ENCODE peak calls at places on chromosome 18, in eight cellular contexts. W is fibroblast of mammary gland, Z is left ventricle myocardium inferior, V is choroid plexus epithelial cell, Y is A549, K is pancreas, X is AG04450, T is mucosa of descending colon. I is an unnamed sample.

GRCh38 chr18:6039055-6039454 is 143.7 kb upstream of the TMEM200C start:
- DNase-seq in W (no peak), Z (no peak), V (peak; percentile 64), Y (no peak), K (no peak), X (no peak), T (no peak), I (no peak)

GRCh38 chr18:13625843-13626543 is 100.4 kb downstream of the FAM210A start:
- DNase-seq in W (no peak), Z (no peak), V (no peak), Y (no peak), K (no peak), X (no peak), T (no peak), I (no peak)

GRCh38 chr18:46325836-46326235 is 221.7 kb downstream of the HAUS1 start:
- DNase-seq in W (no peak), Z (no peak), V (no peak), Y (no peak), K (no peak), X (no peak), T (no peak), I (no peak)

GRCh38 chr18:41347057-41347456 is 608.0 kb upstream of the PIK3C3 start:
- DNase-seq in W (no peak), Z (no peak), V (peak; percentile 80), Y (no peak), K (no peak), X (peak; percentile 81), T (no peak), I (no peak)

GRCh38 chr18:3107740-3108151 is 94.8 kb upstream of the LPIN2 start:
- DNase-seq in W (no peak), Z (no peak), V (no peak), Y (no peak), K (no peak), X (no peak), T (no peak), I (no peak)

GRCh38 chr18:2984703-2985261 is 28.2 kb downstream of the LPIN2 start:
- DNase-seq in W (no peak), Z (no peak), V (no peak), Y (peak; percentile 62), K (no peak), X (no peak), T (peak; percentile 79), I (peak; percentile 30)

GRCh38 chr18:24271381-24272331 is 126.0 kb downstream of the OSBPL1A start:
- DNase-seq in W (peak; percentile 69), Z (peak; percentile 75), V (peak; percentile 80), Y (peak; percentile 80), K (peak; percentile 92), X (no peak), T (peak; percentile 86), I (peak; percentile 44)

GRCh38 chr18:374735-375168 is 106.9 kb upstream of the THOC1 start:
- DNase-seq in W (peak; percentile 63), Z (no peak), V (no peak), Y (no peak), K (no peak), X (no peak), T (no peak), I (no peak)

GRCh38 chr18:13910501-13910900 is 4.8 kb downstream of the MC2R start:
- DNase-seq in W (no peak), Z (no peak), V (no peak), Y (no peak), K (no peak), X (no peak), T (no peak), I (no peak)

GRCh38 chr18:7568426-7568825 is 1.3 kb downstream of the PTPRM start:
- DNase-seq in W (no peak), Z (peak; percentile 44), V (peak; percentile 37), Y (no peak), K (peak; percentile 84), X (no peak), T (peak; percentile 44), I (peak; percentile 7)

GRCh38 chr18:9242987-9243386 is 91.6 kb upstream of the TWSG1 start:
- DNase-seq in W (no peak), Z (no peak), V (no peak), Y (no peak), K (no peak), X (no peak), T (no peak), I (no peak)

GRCh38 chr18:28110924-28111323 is 66.0 kb downstream of the CDH2 start:
- DNase-seq in W (no peak), Z (no peak), V (no peak), Y (no peak), K (no peak), X (no peak), T (no peak), I (no peak)

GRCh38 chr18:814300-815084 is 2.5 kb upstream of the YES1 start:
- DNase-seq in W (no peak), Z (no peak), V (no peak), Y (no peak), K (no peak), X (no peak), T (peak; percentile 31), I (peak; percentile 26)

GRCh38 chr18:44823782-44824181 is 143.1 kb downstream of the SETBP1 start:
- DNase-seq in W (peak; percentile 93), Z (no peak), V (peak; percentile 26), Y (no peak), K (no peak), X (no peak), T (no peak), I (peak; percentile 23)

GRCh38 chr18:31563778-31564177 is 27.9 kb upstream of the TTR start:
- DNase-seq in W (no peak), Z (no peak), V (peak; percentile 16), Y (no peak), K (no peak), X (no peak), T (no peak), I (no peak)

GRCh38 chr18:8767356-8767755 is 62.0 kb downstream of the MTCL1 start:
- DNase-seq in W (no peak), Z (no peak), V (no peak), Y (no peak), K (no peak), X (no peak), T (no peak), I (no peak)

GRCh38 chr18:4017479-4017878 is 437.6 kb downstream of the DLGAP1 start:
- DNase-seq in W (peak; percentile 24), Z (no peak), V (peak; percentile 1), Y (peak; percentile 54), K (no peak), X (no peak), T (no peak), I (peak; percentile 7)

GRCh38 chr18:27750014-27750413 is 426.9 kb downstream of the CDH2 start:
- DNase-seq in W (peak; percentile 23), Z (no peak), V (peak; percentile 95), Y (peak; percentile 26), K (no peak), X (no peak), T (no peak), I (peak; percentile 11)

GRCh38 chr18:8283901-8284585 is 325.2 kb upstream of the RAB12 start:
- DNase-seq in W (peak; percentile 57), Z (no peak), V (peak; percentile 90), Y (no peak), K (no peak), X (peak; percentile 15), T (no peak), I (no peak)

GRCh38 chr18:27778441-27778840 is 398.5 kb downstream of the CDH2 start:
- DNase-seq in W (peak; percentile 11), Z (no peak), V (peak; percentile 73), Y (peak; percentile 6), K (no peak), X (no peak), T (no peak), I (no peak)

GRCh38 chr18:75123113-75123512 is 85.8 kb downstream of the PTGR3 start:
- DNase-seq in W (no peak), Z (no peak), V (no peak), Y (no peak), K (no peak), X (no peak), T (no peak), I (no peak)

GRCh38 chr18:43620936-43621335 is 343.6 kb upstream of the SYT4 start:
- DNase-seq in W (peak; percentile 37), Z (no peak), V (peak; percentile 46), Y (peak; percentile 16), K (no peak), X (no peak), T (no peak), I (no peak)
- TF ChIP-seq CTCF in W (peak; percentile 44), Z (peak; percentile 64), V (peak; percentile 55), Y (peak; percentile 47), K (peak; percentile 37), X (peak; percentile 48), T (peak; percentile 25), I (no peak)

GRCh38 chr18:76679259-76679658 is 143.1 kb upstream of the ZNF236 start:
- DNase-seq in W (no peak), Z (no peak), V (peak; percentile 37), Y (no peak), K (no peak), X (no peak), T (no peak), I (no peak)
- TF ChIP-seq CTCF in W (no peak), Z (no peak), V (peak; percentile 22), Y (no peak), K (no peak), X (no peak), T (no peak), I (no peak)

GRCh38 chr18:49648811-49649210 is 87.0 kb downstream of the LIPG start:
- DNase-seq in W (no peak), Z (no peak), V (no peak), Y (no peak), K (no peak), X (no peak), T (no peak), I (no peak)
- TF ChIP-seq CTCF in W (peak; percentile 12), Z (peak; percentile 25), V (peak; percentile 15), Y (no peak), K (peak; percentile 7), X (no peak), T (no peak), I (no peak)

GRCh38 chr18:14933049-14933851 is 185.3 kb downstream of the ANKRD30B start:
- DNase-seq in W (no peak), Z (no peak), V (no peak), Y (no peak), K (no peak), X (no peak), T (no peak), I (no peak)

GRCh38 chr18:14927701-14928100 is 179.7 kb downstream of the ANKRD30B start:
- DNase-seq in W (no peak), Z (no peak), V (no peak), Y (no peak), K (no peak), X (no peak), T (no peak), I (no peak)

GRCh38 chr18:14928396-14928795 is 180.4 kb downstream of the ANKRD30B start:
- DNase-seq in W (no peak), Z (no peak), V (no peak), Y (no peak), K (no peak), X (no peak), T (no peak), I (no peak)

GRCh38 chr18:14930076-14930475 is 182.1 kb downstream of the ANKRD30B start:
- DNase-seq in W (no peak), Z (no peak), V (no peak), Y (no peak), K (no peak), X (no peak), T (no peak), I (no peak)

GRCh38 chr18:14930576-14930975 is 182.6 kb downstream of the ANKRD30B start:
- DNase-seq in W (no peak), Z (no peak), V (no peak), Y (no peak), K (no peak), X (no peak), T (no peak), I (no peak)
- TF ChIP-seq CTCF in W (no peak), Z (no peak), V (no peak), Y (no peak), K (no peak), X (no peak), T (no peak), I (no peak)

GRCh38 chr18:66495844-66496243 is 108.0 kb downstream of the CDH19 start:
- DNase-seq in W (peak; percentile 6), Z (peak; percentile 33), V (peak; percentile 51), Y (peak; percentile 71), K (no peak), X (no peak), T (peak; percentile 37), I (peak; percentile 50)
- TF ChIP-seq CTCF in W (no peak), Z (peak; percentile 61), V (peak; percentile 51), Y (peak; percentile 47), K (no peak), X (no peak), T (no peak), I (no peak)

I was measured in activated CD8-positive, alpha-beta T cell treated with anti-CD3 and anti-CD28 coated beads for 36 hours.